ENCODE peak calls at places on chromosomes 7 and 10, in ten cellular contexts. W is mammary epithelial cell, O is fibroblast of lung, M is PC-9, I is neural progenitor cell, A is thoracic aorta, S is dorsolateral prefrontal cortex, R is hepatocyte, Y is uterus, V is PC-3. Q is an unnamed sample.

GRCh38 chr7:42070068-42070467 is 166.9 kb downstream of the GLI3 start:
- DNase-seq in M (no peak), I (no peak), V (peak; percentile 92), O (peak; percentile 56), Y (no peak), W (peak; percentile 96), S (no peak), R (no peak), A (no peak), Q (no peak)

GRCh38 chr10:24723788-24724380 is at the start of gene ARHGAP21:
- DNase-seq in I (peak; percentile 73), O (peak; percentile 77), R (peak; percentile 84), A (peak; percentile 21), V (peak; percentile 61), Y (peak; percentile 75), S (peak; percentile 69), M (peak; percentile 67), W (peak; percentile 78), Q (no peak)

GRCh38 chr7:26061340-26062239 is 90.4 kb upstream of the NFE2L3 start:
- DNase-seq in M (peak; percentile 63), S (peak; percentile 21), O (peak; percentile 8), A (no peak), I (peak; percentile 84), Y (peak; percentile 47), R (peak; percentile 86), V (peak; percentile 80), W (peak; percentile 56), Q (peak; percentile 42)

GRCh38 chr7:48289661-48290060 is 118.4 kb downstream of the ABCA13 start:
- DNase-seq in M (no peak), W (no peak), V (no peak), R (no peak), Y (no peak), I (no peak), O (no peak), S (no peak), A (no peak), Q (no peak)

GRCh38 chr10:94413374-94413773 is 11.0 kb downstream of the TBC1D12 start:
- DNase-seq in W (no peak), Y (no peak), R (no peak), I (no peak), O (no peak), V (no peak), S (no peak), A (no peak), M (no peak), Q (no peak)

GRCh38 chr7:90605055-90605454 is 8.9 kb downstream of the CDK14 start:
- DNase-seq in A (no peak), V (no peak), I (peak; percentile 23), S (peak; percentile 86), M (no peak), O (no peak), Y (no peak), R (no peak), W (no peak), Q (no peak)

GRCh38 chr10:132010484-132010883 is 28.8 kb upstream of the BNIP3 start:
- DNase-seq in O (no peak), Y (no peak), M (no peak), I (no peak), A (no peak), V (no peak), W (no peak), S (no peak), R (no peak), Q (no peak)

GRCh38 chr7:114155766-114156110 is 236.9 kb upstream of the PPP1R3A start:
- DNase-seq in V (no peak), R (no peak), Y (no peak), W (no peak), S (no peak), M (no peak), A (no peak), I (no peak), O (no peak), Q (no peak)

GRCh38 chr7:134632937-134633540 is 13.6 kb upstream of the BPGM start:
- DNase-seq in I (peak; percentile 52), Y (no peak), S (no peak), V (peak; percentile 64), A (no peak), W (peak; percentile 57), O (peak; percentile 42), M (peak; percentile 32), R (peak; percentile 45), Q (no peak)

GRCh38 chr10:3806603-3807002 is 21.6 kb upstream of the KLF6 start:
- DNase-seq in Y (no peak), I (no peak), V (peak; percentile 83), S (no peak), M (peak; percentile 63), W (peak; percentile 95), O (peak; percentile 96), A (no peak), R (peak; percentile 80), Q (no peak)

GRCh38 chr7:129719980-129720732 is 108.6 kb downstream of the NRF1 start:
- DNase-seq in S (no peak), R (no peak), W (no peak), M (no peak), A (no peak), I (no peak), V (no peak), O (no peak), Y (no peak), Q (no peak)

DNA sequence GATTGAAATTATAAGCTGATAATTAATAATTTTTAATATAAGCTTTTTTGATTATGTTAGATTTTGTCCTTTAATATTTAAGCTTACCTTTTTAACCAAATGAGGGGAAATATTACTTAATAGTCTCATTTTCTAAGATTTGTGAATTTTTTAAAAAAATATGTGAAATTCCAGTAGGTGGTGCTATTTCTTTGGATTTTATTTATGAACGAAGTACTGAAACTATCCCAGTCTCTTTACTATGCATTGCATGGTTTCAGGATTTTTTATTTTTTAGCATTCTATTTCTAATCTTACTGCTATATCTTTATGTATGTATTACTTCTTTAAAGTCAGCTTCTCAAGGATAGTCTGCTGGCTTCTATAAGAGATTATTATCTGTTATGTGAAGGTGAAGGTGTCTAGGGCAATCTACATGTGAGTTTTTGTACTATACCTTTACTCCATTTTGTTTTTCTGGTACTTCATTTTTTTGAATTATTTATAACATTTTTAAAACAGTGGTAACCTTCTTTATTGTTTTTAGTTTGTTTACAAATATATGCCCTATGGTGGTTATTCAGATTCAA is 78.3 kb downstream of the ATRNL1 start:
- DNase-seq in W (no peak), Y (no peak), A (no peak), I (peak; percentile 3), O (peak; percentile 1), R (peak; percentile 11), V (peak; percentile 28), M (no peak), S (no peak), Q (no peak)
- TF ChIP-seq CTCF in W (peak; percentile 44), Y (peak; percentile 24), A (peak; percentile 37), I (peak; percentile 68), O (peak; percentile 26), R (peak; percentile 60), V (peak; percentile 49), M (peak; percentile 62), S (peak; percentile 76), Q (no peak)

GRCh38 chr7:128422856-128423255 is 13.1 kb upstream of the IMPDH1 start:
- DNase-seq in R (no peak), V (no peak), W (no peak), A (no peak), I (no peak), M (no peak), O (no peak), S (peak; percentile 90), Y (no peak), Q (no peak)
- H3K4me3 ChIP-seq in R (no peak overlapping the region), V (no peak overlapping the region), W (no peak overlapping the region), A (no peak overlapping the region), I (no peak overlapping the region), M (no peak overlapping the region), O (no peak overlapping the region), S (no peak overlapping the region), Y (no peak overlapping the region), Q (no peak overlapping the region)

DNA sequence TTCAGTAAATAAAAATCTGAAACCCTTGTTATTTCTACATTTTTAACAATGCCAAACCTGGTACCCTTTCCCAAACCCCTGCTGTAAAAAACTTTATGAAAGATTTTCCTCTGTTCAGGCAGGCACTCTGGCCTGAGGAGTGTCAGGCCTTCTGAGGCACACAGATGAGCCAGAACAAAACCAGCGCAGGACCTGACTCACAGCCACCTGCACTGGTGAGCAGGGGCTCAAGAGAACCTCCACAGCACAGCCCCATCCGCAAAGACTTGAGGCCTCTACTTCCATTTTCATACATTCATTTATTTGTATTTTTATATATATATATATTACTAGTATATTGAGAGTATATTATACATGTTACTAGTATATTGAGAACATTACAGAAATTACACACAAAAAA is 49.4 kb downstream of the COBL start:
- DNase-seq in A (no peak), Y (no peak), V (no peak), O (no peak), R (no peak), S (no peak), W (no peak), M (no peak), I (no peak), Q (no peak)
- TF ChIP-seq CTCF in A (no peak), Y (no peak), V (no peak), O (no peak), R (no peak), S (no peak), W (no peak), M (no peak), I (no peak), Q (no peak)

GRCh38 chr10:87861953-87862643 is 1.2 kb downstream of the KLLN start:
- DNase-seq in S (peak; percentile 92), Y (peak; percentile 97), O (peak; percentile 99), W (peak; percentile 96), R (peak; percentile 98), V (peak; percentile 91), A (peak; percentile 90), I (peak; percentile 99), M (peak; percentile 88), Q (peak; percentile 99)

GRCh38 chr10:87860156-87860795 is 3.1 kb downstream of the KLLN start:
- DNase-seq in M (no peak), I (peak; percentile 9), V (peak; percentile 58), Y (no peak), A (no peak), R (peak; percentile 53), S (no peak), O (peak; percentile 65), W (peak; percentile 68), Q (peak; percentile 56)

GRCh38 chr10:87862644-87863101 is 660 bp downstream of the KLLN start:
- DNase-seq in I (peak; percentile 78), R (no peak), S (no peak), A (no peak), M (no peak), O (no peak), W (no peak), Y (peak; percentile 20), V (peak; percentile 34), Q (peak; percentile 45)

GRCh38 chr10:87861566-87861952 is 1.8 kb downstream of the KLLN start:
- DNase-seq in V (peak; percentile 84), O (peak; percentile 88), S (peak; percentile 66), R (peak; percentile 87), M (peak; percentile 71), W (peak; percentile 87), A (peak; percentile 65), Y (peak; percentile 87), I (peak; percentile 74), Q (peak; percentile 62)

GRCh38 chr10:87861034-87861433 is 2.3 kb downstream of the KLLN start:
- DNase-seq in S (no peak), V (no peak), I (no peak), R (peak; percentile 19), M (no peak), O (no peak), A (no peak), W (no peak), Y (no peak), Q (no peak)
- H3K4me3 ChIP-seq in S (peak overlapping the region; percentile 87), V (peak overlapping the region; percentile 94), I (peak overlapping the region; percentile 95), R (no peak overlapping the region), M (peak overlapping the region; percentile 98), O (peak overlapping the region; percentile 85), A (peak overlapping the region; percentile 94), W (no peak overlapping the region), Y (no peak overlapping the region), Q (peak overlapping the region; percentile 98)